ENCODE peak calls at places on chromosome 5, in six cellular contexts. T is cardiac fibroblast, Y is anterior cingulate cortex, O is EH, C is sigmoid colon, P is NCI-H2029 treated with DMSO at 0.1 percent for 48 hours. F is an unnamed sample.

GRCh38 chr5:74409737-74410136 is 230.8 kb downstream of the ENC1 start:
- DNase-seq in T (no peak), Y (no peak), O (no peak), C (no peak), P (peak; percentile 72), F (no peak)

GRCh38 chr5:113022661-113023060 is 46.1 kb downstream of the DCP2 start:
- DNase-seq in T (peak; percentile 38), Y (no peak), O (no peak), C (no peak), P (no peak), F (no peak)

GRCh38 chr5:17990168-17990567 is 355.9 kb downstream of the TAF11L14 start:
- DNase-seq in T (no peak), Y (no peak), O (no peak), C (no peak), P (no peak), F (no peak)

GRCh38 chr5:125700380-125700856 is 722.8 kb upstream of the GRAMD2B start:
- DNase-seq in T (no peak), Y (no peak), O (no peak), C (no peak), P (peak; percentile 96), F (no peak)

GRCh38 chr5:89595065-89595464 is 712.1 kb upstream of the MEF2C start:
- DNase-seq in T (no peak), Y (no peak), O (no peak), C (no peak), P (no peak), F (no peak)

GRCh38 chr5:40359093-40359492 is 320.6 kb upstream of the PTGER4 start:
- DNase-seq in T (no peak), Y (no peak), O (peak; percentile 11), C (no peak), P (no peak), F (no peak)

GRCh38 chr5:79032031-79032711 is 37.3 kb downstream of the DMGDH start:
- DNase-seq in T (no peak), Y (no peak), O (peak; percentile 5), C (no peak), P (no peak), F (no peak)

GRCh38 chr5:74310967-74311930 is 329.3 kb downstream of the ENC1 start:
- DNase-seq in T (no peak), Y (no peak), O (no peak), C (no peak), P (no peak), F (no peak)

GRCh38 chr5:17374973-17375844 is 122.8 kb upstream of the TAF11L2 start:
- DNase-seq in T (peak; percentile 74), Y (no peak), O (no peak), C (no peak), P (no peak), F (no peak)

GRCh38 chr5:150234606-150235547 is 45.0 kb downstream of the SLC6A7 start:
- DNase-seq in T (no peak), Y (peak; percentile 6), O (peak; percentile 19), C (no peak), P (no peak), F (no peak)

GRCh38 chr5:14165375-14166091 is 22.4 kb downstream of the TRIO start:
- DNase-seq in T (peak; percentile 96), Y (no peak), O (peak; percentile 79), C (no peak), P (no peak), F (no peak)

GRCh38 chr5:54263447-54263846 is 46.9 kb downstream of the ARL15 start:
- DNase-seq in T (no peak), Y (no peak), O (no peak), C (no peak), P (no peak), F (no peak)